ENCODE peak calls at places on chromosomes 12 and 14, in nine cellular contexts. One of them, this sample, is unnamed.

GRCh38 chr14:72952171-72952570 is 25.9 kb downstream of the DCAF4 start:
- DNase-seq in neural progenitor cell: no peak
- DNase-seq in fibroblast of mammary gland: no peak
- DNase-seq in GM12864: no peak
- DNase-seq in keratinocyte: no peak
- DNase-seq in fibroblast of lung: no peak
- DNase-seq in choroid plexus epithelial cell: no peak
- DNase-seq in brain microvascular endothelial cell: no peak
- DNase-seq in lower leg skin: no peak
- DNase-seq in this sample: no peak

GRCh38 chr12:22321018-22321605 is 13.4 kb downstream of the ST8SIA1 start:
- DNase-seq in GM12864: no peak
- DNase-seq in fibroblast of lung: no peak
- DNase-seq in keratinocyte: no peak
- DNase-seq in brain microvascular endothelial cell: no peak
- DNase-seq in neural progenitor cell: no peak
- DNase-seq in choroid plexus epithelial cell: no peak
- DNase-seq in fibroblast of mammary gland: no peak
- DNase-seq in lower leg skin: no peak
- DNase-seq in this sample: no peak

GRCh38 chr12:111405856-111406473 is at the start of gene SH2B3:
- DNase-seq in brain microvascular endothelial cell: no peak
- DNase-seq in lower leg skin: peak
- DNase-seq in fibroblast of lung: peak
- DNase-seq in fibroblast of mammary gland: peak
- DNase-seq in choroid plexus epithelial cell: no peak
- DNase-seq in neural progenitor cell: no peak
- DNase-seq in keratinocyte: no peak
- DNase-seq in GM12864: no peak
- DNase-seq in this sample: no peak

GRCh38 chr12:114221976-114222630 is 183.8 kb downstream of the TBX5 start:
- DNase-seq in lower leg skin: no peak
- DNase-seq in brain microvascular endothelial cell: no peak
- DNase-seq in fibroblast of mammary gland: peak
- DNase-seq in choroid plexus epithelial cell: no peak
- DNase-seq in neural progenitor cell: no peak
- DNase-seq in fibroblast of lung: no peak
- DNase-seq in keratinocyte: no peak
- DNase-seq in GM12864: no peak
- DNase-seq in this sample: no peak

GRCh38 chr12:103369929-103370328 is 125.8 kb downstream of the C12orf42 start:
- DNase-seq in neural progenitor cell: no peak
- DNase-seq in fibroblast of lung: no peak
- DNase-seq in keratinocyte: no peak
- DNase-seq in fibroblast of mammary gland: no peak
- DNase-seq in brain microvascular endothelial cell: no peak
- DNase-seq in choroid plexus epithelial cell: no peak
- DNase-seq in lower leg skin: no peak
- DNase-seq in GM12864: peak
- DNase-seq in this sample: peak

GRCh38 chr12:67441736-67442346 is 172.7 kb downstream of the CAND1 start:
- DNase-seq in neural progenitor cell: peak
- DNase-seq in GM12864: no peak
- DNase-seq in fibroblast of lung: peak
- DNase-seq in choroid plexus epithelial cell: peak
- DNase-seq in lower leg skin: peak
- DNase-seq in fibroblast of mammary gland: peak
- DNase-seq in brain microvascular endothelial cell: peak
- DNase-seq in keratinocyte: no peak
- DNase-seq in this sample: peak

GRCh38 chr12:110849748-110850403 is 3.1 kb downstream of the CCDC63 start:
- DNase-seq in lower leg skin: no peak
- DNase-seq in neural progenitor cell: no peak
- DNase-seq in fibroblast of mammary gland: no peak
- DNase-seq in choroid plexus epithelial cell: no peak
- DNase-seq in keratinocyte: no peak
- DNase-seq in brain microvascular endothelial cell: no peak
- DNase-seq in fibroblast of lung: no peak
- DNase-seq in GM12864: no peak
- DNase-seq in this sample: no peak

GRCh38 chr14:99687284-99688209 is 3.4 kb downstream of the CYP46A1 start:
- DNase-seq in lower leg skin: peak
- DNase-seq in keratinocyte: no peak
- DNase-seq in fibroblast of mammary gland: no peak
- DNase-seq in GM12864: no peak
- DNase-seq in brain microvascular endothelial cell: no peak
- DNase-seq in neural progenitor cell: peak
- DNase-seq in fibroblast of lung: no peak
- DNase-seq in choroid plexus epithelial cell: no peak
- DNase-seq in this sample: peak

GRCh38 chr12:128662106-128662505 is 161.7 kb downstream of the SLC15A4 start:
- DNase-seq in GM12864: no peak
- DNase-seq in neural progenitor cell: no peak
- DNase-seq in fibroblast of mammary gland: no peak
- DNase-seq in keratinocyte: no peak
- DNase-seq in lower leg skin: no peak
- DNase-seq in brain microvascular endothelial cell: no peak
- DNase-seq in fibroblast of lung: no peak
- DNase-seq in choroid plexus epithelial cell: no peak
- DNase-seq in this sample: no peak

GRCh38 chr12:123896786-123897185 is 75.8 kb downstream of the CCDC92 start:
- DNase-seq in fibroblast of mammary gland: peak
- DNase-seq in brain microvascular endothelial cell: no peak
- DNase-seq in keratinocyte: no peak
- DNase-seq in neural progenitor cell: no peak
- DNase-seq in GM12864: no peak
- DNase-seq in choroid plexus epithelial cell: no peak
- DNase-seq in lower leg skin: no peak
- DNase-seq in fibroblast of lung: peak
- DNase-seq in this sample: no peak

GRCh38 chr12:60278209-60278608 is 682.4 kb downstream of the SLC16A7 start:
- DNase-seq in choroid plexus epithelial cell: no peak
- DNase-seq in keratinocyte: no peak
- DNase-seq in GM12864: no peak
- DNase-seq in fibroblast of mammary gland: no peak
- DNase-seq in fibroblast of lung: no peak
- DNase-seq in neural progenitor cell: peak
- DNase-seq in brain microvascular endothelial cell: no peak
- DNase-seq in lower leg skin: no peak
- DNase-seq in this sample: no peak

GRCh38 chr12:12331896-12332295 is 18.1 kb downstream of the MANSC1 start:
- DNase-seq in fibroblast of lung: no peak
- DNase-seq in choroid plexus epithelial cell: no peak
- DNase-seq in GM12864: no peak
- DNase-seq in keratinocyte: no peak
- DNase-seq in fibroblast of mammary gland: no peak
- DNase-seq in brain microvascular endothelial cell: no peak
- DNase-seq in neural progenitor cell: no peak
- DNase-seq in lower leg skin: peak
- DNase-seq in this sample: no peak

GRCh38 chr14:47596232-47596631 is 79.2 kb downstream of the MDGA2 start:
- DNase-seq in fibroblast of mammary gland: no peak
- DNase-seq in lower leg skin: no peak
- DNase-seq in fibroblast of lung: no peak
- DNase-seq in brain microvascular endothelial cell: no peak
- DNase-seq in GM12864: no peak
- DNase-seq in neural progenitor cell: no peak
- DNase-seq in choroid plexus epithelial cell: no peak
- DNase-seq in keratinocyte: no peak
- DNase-seq in this sample: no peak

GRCh38 chr14:75519826-75520692 is 2.2 kb upstream of the BATF start:
- DNase-seq in brain microvascular endothelial cell: no peak
- DNase-seq in fibroblast of mammary gland: peak
- DNase-seq in fibroblast of lung: peak
- DNase-seq in keratinocyte: no peak
- DNase-seq in lower leg skin: no peak
- DNase-seq in choroid plexus epithelial cell: peak
- DNase-seq in GM12864: no peak
- DNase-seq in neural progenitor cell: no peak
- DNase-seq in this sample: no peak

GRCh38 chr12:11015775-11016430 is 6.5 kb downstream of the TAS2R19 start:
- DNase-seq in GM12864: no peak
- DNase-seq in neural progenitor cell: no peak
- DNase-seq in lower leg skin: no peak
- DNase-seq in brain microvascular endothelial cell: no peak
- DNase-seq in fibroblast of mammary gland: no peak
- DNase-seq in fibroblast of lung: no peak
- DNase-seq in keratinocyte: no peak
- DNase-seq in choroid plexus epithelial cell: peak
- DNase-seq in this sample: no peak

GRCh38 chr14:38139926-38140325 is 67.8 kb upstream of the SSTR1 start:
- DNase-seq in neural progenitor cell: no peak
- DNase-seq in lower leg skin: no peak
- DNase-seq in choroid plexus epithelial cell: no peak
- DNase-seq in brain microvascular endothelial cell: no peak
- DNase-seq in keratinocyte: no peak
- DNase-seq in fibroblast of lung: no peak
- DNase-seq in GM12864: no peak
- DNase-seq in fibroblast of mammary gland: no peak
- DNase-seq in this sample: no peak

GRCh38 chr12:127162307-127162706 is 1104.7 kb upstream of the TMEM132C start:
- DNase-seq in fibroblast of lung: no peak
- DNase-seq in brain microvascular endothelial cell: no peak
- DNase-seq in lower leg skin: no peak
- DNase-seq in GM12864: no peak
- DNase-seq in fibroblast of mammary gland: no peak
- DNase-seq in keratinocyte: no peak
- DNase-seq in choroid plexus epithelial cell: no peak
- DNase-seq in neural progenitor cell: peak
- DNase-seq in this sample: peak

GRCh38 chr12:127169321-127170270 is 1097.4 kb upstream of the TMEM132C start:
- DNase-seq in keratinocyte: no peak
- DNase-seq in GM12864: no peak
- DNase-seq in brain microvascular endothelial cell: no peak
- DNase-seq in choroid plexus epithelial cell: no peak
- DNase-seq in fibroblast of lung: no peak
- DNase-seq in fibroblast of mammary gland: peak
- DNase-seq in neural progenitor cell: no peak
- DNase-seq in lower leg skin: no peak
- DNase-seq in this sample: no peak

GRCh38 chr12:127162902-127163301 is 1104.1 kb upstream of the TMEM132C start:
- DNase-seq in choroid plexus epithelial cell: peak
- DNase-seq in fibroblast of lung: peak
- DNase-seq in neural progenitor cell: no peak
- DNase-seq in GM12864: peak
- DNase-seq in brain microvascular endothelial cell: peak
- DNase-seq in fibroblast of mammary gland: peak
- DNase-seq in lower leg skin: no peak
- DNase-seq in keratinocyte: no peak
- DNase-seq in this sample: peak

GRCh38 chr12:127161466-127161865 is 1105.5 kb upstream of the TMEM132C start:
- DNase-seq in keratinocyte: no peak
- DNase-seq in fibroblast of mammary gland: no peak
- DNase-seq in brain microvascular endothelial cell: no peak
- DNase-seq in fibroblast of lung: no peak
- DNase-seq in choroid plexus epithelial cell: no peak
- DNase-seq in GM12864: no peak
- DNase-seq in neural progenitor cell: no peak
- DNase-seq in lower leg skin: no peak
- DNase-seq in this sample: no peak

GRCh38 chr12:127165567-127166392 is 1101.2 kb upstream of the TMEM132C start:
- DNase-seq in brain microvascular endothelial cell: peak
- DNase-seq in fibroblast of mammary gland: peak
- DNase-seq in neural progenitor cell: peak
- DNase-seq in choroid plexus epithelial cell: peak
- DNase-seq in GM12864: peak
- DNase-seq in lower leg skin: peak
- DNase-seq in keratinocyte: no peak
- DNase-seq in fibroblast of lung: peak
- DNase-seq in this sample: peak
- H3K4me3 ChIP-seq in brain microvascular endothelial cell: peak
- H3K4me3 ChIP-seq in fibroblast of mammary gland: peak
- H3K4me3 ChIP-seq in neural progenitor cell: peak
- H3K4me3 ChIP-seq in choroid plexus epithelial cell: peak
- H3K4me3 ChIP-seq in GM12864: peak
- H3K4me3 ChIP-seq in lower leg skin: peak
- H3K4me3 ChIP-seq in keratinocyte: peak
- H3K4me3 ChIP-seq in fibroblast of lung: no peak
- H3K4me3 ChIP-seq in this sample: peak

DNA sequence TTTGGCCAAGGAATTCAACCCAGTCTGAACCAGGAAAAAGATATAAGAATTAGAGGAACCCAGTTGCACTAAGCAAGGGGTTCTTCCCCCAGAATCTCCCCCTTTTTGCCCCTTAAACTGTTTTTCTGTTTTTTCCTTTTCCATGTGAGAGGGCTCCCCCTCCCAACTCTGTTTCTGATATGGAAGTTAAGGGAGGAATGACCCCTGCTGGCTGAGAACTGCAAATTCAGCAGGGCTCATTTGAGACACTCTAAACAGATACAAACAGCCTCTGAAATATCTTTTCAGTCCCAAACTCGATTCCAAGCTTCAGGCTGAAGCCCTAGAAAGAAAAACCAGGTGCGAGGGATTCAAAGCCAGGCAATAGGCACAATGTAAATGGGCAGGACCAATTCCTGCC is 132.7 kb downstream of the SLC41A2 start:
- DNase-seq in keratinocyte: no peak
- DNase-seq in neural progenitor cell: peak
- DNase-seq in fibroblast of lung: peak
- DNase-seq in lower leg skin: no peak
- DNase-seq in GM12864: no peak
- DNase-seq in brain microvascular endothelial cell: peak
- DNase-seq in choroid plexus epithelial cell: peak
- DNase-seq in fibroblast of mammary gland: peak
- DNase-seq in this sample: peak
- TF ChIP-seq CTCF in keratinocyte: peak
- TF ChIP-seq CTCF in neural progenitor cell: peak
- TF ChIP-seq CTCF in fibroblast of lung: no peak
- TF ChIP-seq CTCF in lower leg skin: no peak
- TF ChIP-seq CTCF in GM12864: peak
- TF ChIP-seq CTCF in brain microvascular endothelial cell: peak
- TF ChIP-seq CTCF in choroid plexus epithelial cell: peak
- TF ChIP-seq CTCF in fibroblast of mammary gland: peak
- TF ChIP-seq CTCF in this sample: peak

GRCh38 chr12:53201170-53201541 is 5.9 kb downstream of the ITGB7 start:
- DNase-seq in keratinocyte: no peak
- DNase-seq in brain microvascular endothelial cell: no peak
- DNase-seq in fibroblast of lung: peak
- DNase-seq in GM12864: no peak
- DNase-seq in choroid plexus epithelial cell: peak
- DNase-seq in fibroblast of mammary gland: no peak
- DNase-seq in neural progenitor cell: no peak
- DNase-seq in lower leg skin: no peak
- DNase-seq in this sample: no peak
- H3K4me3 ChIP-seq in keratinocyte: no peak
- H3K4me3 ChIP-seq in brain microvascular endothelial cell: no peak
- H3K4me3 ChIP-seq in fibroblast of lung: no peak
- H3K4me3 ChIP-seq in GM12864: peak
- H3K4me3 ChIP-seq in choroid plexus epithelial cell: no peak
- H3K4me3 ChIP-seq in fibroblast of mammary gland: no peak
- H3K4me3 ChIP-seq in neural progenitor cell: no peak
- H3K4me3 ChIP-seq in lower leg skin: no peak
- H3K4me3 ChIP-seq in this sample: peak

GRCh38 chr14:89933002-89933401 is 21.5 kb downstream of the EFCAB11 start:
- DNase-seq in neural progenitor cell: no peak
- DNase-seq in keratinocyte: no peak
- DNase-seq in GM12864: no peak
- DNase-seq in fibroblast of lung: no peak
- DNase-seq in brain microvascular endothelial cell: no peak
- DNase-seq in lower leg skin: no peak
- DNase-seq in fibroblast of mammary gland: no peak
- DNase-seq in choroid plexus epithelial cell: no peak
- DNase-seq in this sample: no peak

GRCh38 chr14:89941830-89942377 is 12.6 kb downstream of the EFCAB11 start:
- DNase-seq in brain microvascular endothelial cell: no peak
- DNase-seq in choroid plexus epithelial cell: no peak
- DNase-seq in fibroblast of mammary gland: no peak
- DNase-seq in lower leg skin: no peak
- DNase-seq in neural progenitor cell: no peak
- DNase-seq in fibroblast of lung: no peak
- DNase-seq in GM12864: no peak
- DNase-seq in keratinocyte: no peak
- DNase-seq in this sample: no peak

GRCh38 chr14:89936654-89937185 is 17.8 kb downstream of the EFCAB11 start:
- DNase-seq in fibroblast of lung: no peak
- DNase-seq in fibroblast of mammary gland: no peak
- DNase-seq in keratinocyte: no peak
- DNase-seq in lower leg skin: no peak
- DNase-seq in choroid plexus epithelial cell: peak
- DNase-seq in brain microvascular endothelial cell: no peak
- DNase-seq in neural progenitor cell: no peak
- DNase-seq in GM12864: no peak
- DNase-seq in this sample: no peak
- TF ChIP-seq CTCF in fibroblast of lung: no peak
- TF ChIP-seq CTCF in fibroblast of mammary gland: no peak
- TF ChIP-seq CTCF in keratinocyte: no peak
- TF ChIP-seq CTCF in lower leg skin: no peak
- TF ChIP-seq CTCF in choroid plexus epithelial cell: peak
- TF ChIP-seq CTCF in brain microvascular endothelial cell: peak
- TF ChIP-seq CTCF in neural progenitor cell: no peak
- TF ChIP-seq CTCF in GM12864: no peak
- TF ChIP-seq CTCF in this sample: no peak